ENCODE peak calls at places on chromosomes 16 and 17, in five cellular contexts. W is BJ; J is H7; U is Caco-2; C is naive thymus-derived CD8-positive, alpha-beta T cell. G is an unnamed sample.

GRCh38 chr17:33732116-33732515 is 439.0 kb upstream of the ASIC2 start:
- DNase-seq in W (no peak), J (peak), U (peak), C (no peak), G (no peak)

GRCh38 chr16:12971216-12971615 is 69.8 kb downstream of the SHISA9 start:
- DNase-seq in W (peak), J (no peak), U (no peak), C (no peak), G (peak)

GRCh38 chr17:8153957-8154607 is 1.9 kb upstream of the PER1 start:
- DNase-seq in W (peak), J (peak), U (peak), C (peak), G (peak)

GRCh38 chr17:56777859-56778258 is 55.9 kb downstream of the C17orf67 start:
- DNase-seq in W (no peak), J (no peak), U (no peak), C (no peak), G (peak)

GRCh38 chr17:65564793-65565192 is 3.3 kb upstream of the AXIN2 start:
- DNase-seq in W (no peak), J (no peak), U (peak), C (no peak), G (peak)

GRCh38 chr16:81707411-81708321 is 71.4 kb upstream of the PLCG2 start:
- DNase-seq in W (no peak), J (no peak), U (no peak), C (no peak), G (peak)

GRCh38 chr17:46832306-46832895 is 13.9 kb upstream of the WNT3 start:
- DNase-seq in W (no peak), J (peak), U (no peak), C (no peak), G (no peak)

GRCh38 chr17:28740406-28741357 is 3.1 kb upstream of the TRAF4 start:
- DNase-seq in W (no peak), J (no peak), U (no peak), C (no peak), G (no peak)

GRCh38 chr16:29972500-29972899 is 1.2 kb upstream of the TAOK2 start:
- DNase-seq in W (no peak), J (no peak), U (no peak), C (no peak), G (no peak)

GRCh38 chr16:15966420-15967222 is 17.2 kb downstream of the ABCC1 start:
- DNase-seq in W (no peak), J (no peak), U (no peak), C (no peak), G (peak)

GRCh38 chr17:56478836-56479447 is 114.6 kb upstream of the NOG start:
- DNase-seq in W (no peak), J (peak), U (peak), C (peak), G (peak)

GRCh38 chr16:71610936-71611871 is 14.8 kb upstream of the MARVELD3 start:
- DNase-seq in W (no peak), J (peak), U (peak), C (peak), G (peak)

GRCh38 chr17:31068291-31068690 is 26.5 kb upstream of the NF1 start:
- DNase-seq in W (no peak), J (peak), U (peak), C (peak), G (no peak)

GRCh38 chr17:17375826-17376225 is 72.7 kb downstream of the NT5M start:
- DNase-seq in W (no peak), J (no peak), U (no peak), C (no peak), G (no peak)

GRCh38 chr16:58393138-58393504 is 850 bp downstream of the GINS3 start:
- DNase-seq in W (no peak), J (peak), U (peak), C (no peak), G (no peak)

GRCh38 chr17:58224315-58224714 is 5.3 kb upstream of the MKS1 start:
- DNase-seq in W (no peak), J (no peak), U (no peak), C (no peak), G (peak)

GRCh38 chr17:71938340-71939010 is 182.3 kb upstream of the SOX9 start:
- DNase-seq in W (no peak), J (no peak), U (no peak), C (no peak), G (peak)

GRCh38 chr17:57257911-57258885 is 1.9 kb downstream of the MSI2 start:
- DNase-seq in W (no peak), J (no peak), U (peak), C (no peak), G (no peak)

GRCh38 chr16:70437017-70437581 is 1.8 kb downstream of the ST3GAL2 start:
- DNase-seq in W (peak), J (peak), U (no peak), C (no peak), G (peak)

GRCh38 chr17:72102366-72102765 is 18.5 kb upstream of the SOX9 start:
- DNase-seq in W (no peak), J (no peak), U (no peak), C (no peak), G (no peak)

GRCh38 chr17:27649929-27650328 is 18.9 kb downstream of the LGALS9 start:
- DNase-seq in W (no peak), J (no peak), U (no peak), C (no peak), G (no peak)

GRCh38 chr16:56246051-56246817 is 54.9 kb downstream of the GNAO1 start:
- DNase-seq in W (peak), J (peak), U (peak), C (no peak), G (peak)

GRCh38 chr17:82956726-82957468 is 117.1 kb upstream of the ZNF750 start:
- DNase-seq in W (no peak), J (peak), U (no peak), C (no peak), G (no peak)

GRCh38 chr17:30113213-30113612 is 3.4 kb upstream of the NSRP1 start:
- DNase-seq in W (no peak), J (no peak), U (no peak), C (no peak), G (no peak)

GRCh38 chr17:44959821-44960523 is 8.1 kb downstream of the C1QL1 start:
- DNase-seq in W (no peak), J (no peak), U (no peak), C (no peak), G (no peak)

GRCh38 chr16:29862383-29862883 is 593 bp downstream of the CDIPT start:
- DNase-seq in W (no peak), J (no peak), U (peak), C (no peak), G (no peak)

GRCh38 chr17:41678907-41679739 is 9.6 kb upstream of the EIF1 start:
- DNase-seq in W (no peak), J (no peak), U (no peak), C (peak), G (peak)

GRCh38 chr17:83194761-83195329 is 115.4 kb downstream of the METRNL start:
- DNase-seq in W (no peak), J (no peak), U (no peak), C (no peak), G (no peak)

GRCh38 chr16:84821728-84822676 is 2.2 kb downstream of the CRISPLD2 start:
- DNase-seq in W (no peak), J (no peak), U (no peak), C (no peak), G (no peak)

GRCh38 chr16:15950167-15950854 is 895 bp downstream of the ABCC1 start:
- DNase-seq in W (no peak), J (peak), U (no peak), C (peak), G (peak)

GRCh38 chr17:46157443-46158107 is 35.7 kb downstream of the KANSL1 start:
- DNase-seq in W (no peak), J (no peak), U (no peak), C (no peak), G (peak)

GRCh38 chr17:65711671-65712276 is 150.3 kb upstream of the AXIN2 start:
- DNase-seq in W (no peak), J (no peak), U (no peak), C (no peak), G (no peak)

GRCh38 chr17:76650505-76650904 is 6.9 kb upstream of the ST6GALNAC1 start:
- DNase-seq in W (no peak), J (no peak), U (no peak), C (no peak), G (no peak)

GRCh38 chr17:78966906-78967600 is 12.7 kb downstream of the LGALS3BP start:
- DNase-seq in W (no peak), J (peak), U (no peak), C (no peak), G (no peak)

GRCh38 chr16:50531901-50532300 is 16.3 kb upstream of the NKD1 start:
- DNase-seq in W (no peak), J (no peak), U (no peak), C (no peak), G (no peak)

GRCh38 chr16:88651276-88651988 is 579 bp upstream of the CYBA start:
- DNase-seq in W (no peak), J (no peak), U (peak), C (peak), G (no peak)

G was measured in astrocyte.